ENCODE peak calls at places on chromosomes 11 and 22, in seven cellular contexts. X, P, A, Z, B, O and G are unnamed samples.

GRCh38 chr11:116276051-116277044 is 496.4 kb downstream of the BUD13 start:
- DNase-seq in X (peak), P (no peak), A (no peak), Z (peak), B (peak), O (peak), G (no peak)

GRCh38 chr11:64489831-64490441 is 101.1 kb upstream of the SLC22A12 start:
- DNase-seq in X (peak), P (no peak), A (no peak), Z (peak), B (peak), O (peak), G (peak)

GRCh38 chr11:62500066-62501035 is 46.3 kb downstream of the AHNAK start:
- DNase-seq in X (no peak), P (no peak), A (no peak), Z (no peak), B (no peak), O (no peak), G (no peak)

GRCh38 chr11:95108671-95109551 is 19.3 kb downstream of the ENDOD1 start:
- DNase-seq in X (no peak), P (no peak), A (no peak), Z (no peak), B (no peak), O (no peak), G (peak)

GRCh38 chr11:71940561-71941219 is 11.8 kb downstream of the RNF121 start:
- DNase-seq in X (no peak), P (no peak), A (no peak), Z (no peak), B (no peak), O (no peak), G (peak)

GRCh38 chr22:43867839-43868652 is 5.7 kb upstream of the SULT4A1 start:
- DNase-seq in X (peak), P (no peak), A (no peak), Z (peak), B (no peak), O (peak), G (peak)

GRCh38 chr22:30249049-30250038 is 2.8 kb upstream of the LIF start:
- DNase-seq in X (no peak), P (no peak), A (no peak), Z (no peak), B (no peak), O (no peak), G (no peak)

GRCh38 chr11:393219-394033 is 583 bp upstream of the PKP3 start:
- DNase-seq in X (no peak), P (no peak), A (no peak), Z (peak), B (no peak), O (no peak), G (peak)

GRCh38 chr11:76215946-76216345 is 9.6 kb upstream of the WNT11 start:
- DNase-seq in X (no peak), P (no peak), A (no peak), Z (no peak), B (peak), O (no peak), G (peak)

GRCh38 chr11:34792143-34792542 is 124.0 kb downstream of the APIP start:
- DNase-seq in X (no peak), P (no peak), A (no peak), Z (no peak), B (no peak), O (no peak), G (no peak)

GRCh38 chr11:13247606-13248320 is 29.8 kb upstream of the BMAL1 start:
- DNase-seq in X (no peak), P (no peak), A (no peak), Z (no peak), B (no peak), O (no peak), G (no peak)

GRCh38 chr22:27718186-27719032 is 83.1 kb downstream of the MN1 start:
- DNase-seq in X (peak), P (no peak), A (peak), Z (peak), B (peak), O (peak), G (peak)

GRCh38 chr11:19199037-19199436 is 2.7 kb downstream of the CSRP3 start:
- DNase-seq in X (no peak), P (no peak), A (no peak), Z (no peak), B (no peak), O (no peak), G (no peak)

GRCh38 chr11:65442952-65443351 is 20.4 kb downstream of the NEAT1 start:
- DNase-seq in X (no peak), P (no peak), A (no peak), Z (peak), B (peak), O (no peak), G (no peak)

GRCh38 chr22:19429950-19430889 is 1.3 kb downstream of the HIRA start:
- DNase-seq in X (peak), P (no peak), A (no peak), Z (peak), B (peak), O (no peak), G (peak)

GRCh38 chr22:50728523-50728931 is 9.5 kb upstream of the ACR start:
- DNase-seq in X (no peak), P (no peak), A (no peak), Z (no peak), B (no peak), O (peak), G (no peak)

GRCh38 chr11:91876746-91877145 is 347.9 kb upstream of the FAT3 start:
- DNase-seq in X (no peak), P (no peak), A (no peak), Z (no peak), B (no peak), O (no peak), G (no peak)

DNA sequence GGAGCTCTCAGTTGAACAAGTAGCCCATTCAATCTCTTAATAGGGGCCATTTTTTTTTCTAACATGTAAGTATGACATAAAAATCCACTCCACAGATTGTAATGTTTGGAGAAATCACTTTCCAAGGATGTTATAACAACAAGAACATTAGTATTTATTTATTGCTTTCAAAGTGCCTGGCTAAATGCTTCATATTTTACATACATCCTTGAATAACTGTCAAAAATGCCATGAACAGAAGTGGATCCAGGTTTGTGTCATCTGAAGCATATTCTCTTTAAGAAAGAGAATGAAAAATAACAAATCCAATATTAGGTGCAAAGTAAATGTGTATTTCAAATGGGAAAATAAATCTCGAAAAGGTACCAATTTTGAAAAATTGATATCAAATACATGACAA is 344.0 kb upstream of the FAT3 start:
- DNase-seq in X (no peak), P (no peak), A (no peak), Z (no peak), B (no peak), O (no peak), G (no peak)
- H3K4me3 ChIP-seq in X (no peak), P (no peak), A (no peak), Z (no peak), B (no peak), O (no peak), G (no peak)

GRCh38 chr11:57566564-57567209 is 785 bp downstream of the UBE2L6 start:
- DNase-seq in X (no peak), P (no peak), A (no peak), Z (no peak), B (no peak), O (no peak), G (no peak)

GRCh38 chr11:57567210-57567511 is 311 bp downstream of the UBE2L6 start:
- DNase-seq in X (no peak), P (no peak), A (no peak), Z (no peak), B (peak), O (no peak), G (no peak)

GRCh38 chr11:57566035-57566504 is 1.4 kb downstream of the UBE2L6 start:
- DNase-seq in X (no peak), P (no peak), A (no peak), Z (no peak), B (peak), O (no peak), G (peak)

GRCh38 chr11:57567512-57568329 is at the start of gene UBE2L6:
- DNase-seq in X (peak), P (peak), A (no peak), Z (peak), B (peak), O (peak), G (peak)

GRCh38 chr11:57568330-57568766 is 876 bp upstream of the UBE2L6 start:
- DNase-seq in X (no peak), P (no peak), A (no peak), Z (no peak), B (peak), O (no peak), G (peak)
- TF ChIP-seq CTCF in X (peak), P (peak), A (peak), Z (peak), B (peak), O (no peak), G (peak)

DNA sequence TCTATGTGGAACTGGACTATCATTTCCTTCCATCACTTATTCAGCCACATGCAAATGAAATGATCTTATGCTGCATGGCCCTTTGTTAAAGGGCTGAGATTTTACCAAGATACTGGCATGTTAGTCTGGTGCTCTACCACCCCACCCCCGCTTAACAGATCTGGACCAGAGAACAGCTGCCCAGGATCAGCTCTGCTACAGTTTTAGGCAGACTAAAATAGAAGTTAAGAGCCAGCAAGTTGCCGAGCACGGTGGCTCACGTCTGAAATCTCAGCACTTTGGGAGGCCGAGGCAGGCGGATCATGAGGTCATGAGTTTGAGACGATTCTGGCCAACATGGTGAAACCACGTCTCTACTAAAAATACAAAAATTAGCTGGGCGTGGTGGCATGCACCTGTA is 4.6 kb downstream of the DDB1 start:
- DNase-seq in X (no peak), P (no peak), A (no peak), Z (no peak), B (no peak), O (no peak), G (no peak)
- H3K4me3 ChIP-seq in X (no peak), P (no peak), A (no peak), Z (no peak), B (no peak), O (no peak), G (no peak)

DNA sequence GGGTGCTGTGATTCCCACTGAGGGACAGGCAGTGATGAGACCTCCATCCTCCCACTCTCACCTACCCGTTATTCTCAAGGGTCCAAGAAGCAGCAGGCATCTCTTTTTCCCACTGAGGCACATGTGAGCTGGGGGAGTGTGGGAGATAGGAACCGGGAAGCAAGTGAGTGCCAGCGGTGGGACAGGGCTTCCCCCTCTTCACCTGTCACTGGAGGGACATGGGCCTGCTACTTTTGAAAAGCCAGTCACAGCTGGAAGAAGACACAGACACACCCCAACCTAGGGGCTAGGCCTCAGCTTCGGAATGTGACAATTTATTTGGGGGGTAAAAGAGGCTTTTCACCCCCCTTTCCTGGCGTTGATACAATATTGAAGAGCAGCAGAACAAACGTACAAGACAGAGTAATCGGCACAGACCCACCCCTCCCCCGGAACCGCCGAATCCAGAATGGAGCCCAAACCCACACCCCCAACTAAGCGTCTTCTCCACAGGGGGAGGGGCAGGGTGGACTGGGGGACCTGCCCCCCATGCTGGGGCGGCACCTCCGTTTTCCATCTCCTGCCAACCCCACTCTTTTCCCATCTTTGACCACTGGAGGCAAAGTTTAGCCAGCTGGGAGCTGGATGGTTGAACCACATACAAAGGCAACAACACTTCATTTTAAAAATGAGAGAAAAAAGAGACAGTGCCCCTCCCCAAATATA is 10.7 kb downstream of the CBX6 start:
- DNase-seq in X (no peak), P (no peak), A (no peak), Z (no peak), B (peak), O (no peak), G (peak)
- TF ChIP-seq CTCF in X (no peak), P (no peak), A (peak), Z (no peak), B (no peak), O (no peak), G (peak)